ENCODE peak calls at places on chromosomes 4 and X, in five cellular contexts. One of them, this sample, is unnamed.

GRCh38 chr4:177191586-177191985 is 118.1 kb upstream of the NEIL3 start:
- DNase-seq in Caco-2: no peak
- DNase-seq in IMR-90: no peak
- DNase-seq in cardiac muscle cell: no peak
- DNase-seq in H1: no peak
- DNase-seq in this sample: no peak

GRCh38 chrX:3706481-3706880 is 7.0 kb downstream of the PRKX start:
- DNase-seq in H1: no peak
- DNase-seq in cardiac muscle cell: no peak
- DNase-seq in IMR-90: no peak
- DNase-seq in Caco-2: no peak
- DNase-seq in this sample: no peak

GRCh38 chr4:6010789-6011188 is 7.4 kb downstream of the C4orf50 start:
- DNase-seq in H1: no peak
- DNase-seq in Caco-2: no peak
- DNase-seq in IMR-90: no peak
- DNase-seq in cardiac muscle cell: no peak
- DNase-seq in this sample: no peak

GRCh38 chr4:165766018-165766417 is 107.0 kb upstream of the TLL1 start:
- DNase-seq in H1: no peak
- DNase-seq in cardiac muscle cell: peak; percentile 25
- DNase-seq in Caco-2: no peak
- DNase-seq in IMR-90: no peak
- DNase-seq in this sample: no peak

GRCh38 chrX:54934890-54935289 is 14.3 kb downstream of the TRO start:
- DNase-seq in Caco-2: no peak
- DNase-seq in cardiac muscle cell: no peak
- DNase-seq in IMR-90: no peak
- DNase-seq in H1: no peak
- DNase-seq in this sample: no peak

GRCh38 chr4:156377036-156377700 is 423.5 kb upstream of the CTSO start:
- DNase-seq in cardiac muscle cell: peak; percentile 66
- DNase-seq in H1: no peak
- DNase-seq in IMR-90: peak; percentile 64
- DNase-seq in Caco-2: no peak
- DNase-seq in this sample: no peak

GRCh38 chrX:11757729-11758399 is at the start of gene MSL3:
- DNase-seq in Caco-2: peak; percentile 38
- DNase-seq in cardiac muscle cell: peak; percentile 78
- DNase-seq in H1: peak; percentile 57
- DNase-seq in IMR-90: peak; percentile 61
- DNase-seq in this sample: peak; percentile 51

GRCh38 chr4:89329280-89329679 is 21.7 kb upstream of the GPRIN3 start:
- DNase-seq in cardiac muscle cell: no peak
- DNase-seq in Caco-2: no peak
- DNase-seq in IMR-90: no peak
- DNase-seq in H1: no peak
- DNase-seq in this sample: peak; percentile 75

GRCh38 chr4:53573696-53574095 is 17.6 kb downstream of the LNX1 start:
- DNase-seq in cardiac muscle cell: peak; percentile 14
- DNase-seq in IMR-90: peak; percentile 48
- DNase-seq in Caco-2: no peak
- DNase-seq in H1: no peak
- DNase-seq in this sample: no peak

GRCh38 chr4:57077550-57078311 is 32.5 kb downstream of the IGFBP7 start:
- DNase-seq in Caco-2: no peak
- DNase-seq in H1: no peak
- DNase-seq in IMR-90: peak; percentile 79
- DNase-seq in cardiac muscle cell: peak; percentile 83
- DNase-seq in this sample: no peak

GRCh38 chr4:145044341-145044740 is 53.7 kb downstream of the ANAPC10 start:
- DNase-seq in IMR-90: peak; percentile 55
- DNase-seq in cardiac muscle cell: no peak
- DNase-seq in H1: no peak
- DNase-seq in Caco-2: no peak
- DNase-seq in this sample: no peak

GRCh38 chr4:109465065-109465464 is 31.4 kb downstream of the SEC24B start:
- DNase-seq in H1: no peak
- DNase-seq in Caco-2: no peak
- DNase-seq in cardiac muscle cell: peak; percentile 43
- DNase-seq in IMR-90: no peak
- DNase-seq in this sample: no peak

GRCh38 chr4:55318541-55319129 is 27.4 kb upstream of the SRD5A3 start:
- DNase-seq in IMR-90: no peak
- DNase-seq in H1: no peak
- DNase-seq in cardiac muscle cell: no peak
- DNase-seq in Caco-2: no peak
- DNase-seq in this sample: no peak

GRCh38 chr4:4327652-4328121 is 37.6 kb downstream of the ZBTB49 start:
- DNase-seq in IMR-90: no peak
- DNase-seq in cardiac muscle cell: peak; percentile 73
- DNase-seq in H1: peak; percentile 86
- DNase-seq in Caco-2: no peak
- DNase-seq in this sample: no peak

GRCh38 chr4:47824844-47825243 is 13.0 kb downstream of the CORIN start:
- DNase-seq in H1: no peak
- DNase-seq in cardiac muscle cell: no peak
- DNase-seq in Caco-2: no peak
- DNase-seq in IMR-90: no peak
- DNase-seq in this sample: no peak

GRCh38 chr4:8754634-8755589 is 116.7 kb downstream of the HMX1 start:
- DNase-seq in H1: no peak
- DNase-seq in IMR-90: no peak
- DNase-seq in cardiac muscle cell: no peak
- DNase-seq in Caco-2: peak; percentile 27
- DNase-seq in this sample: no peak

GRCh38 chrX:125953769-125954168 is 212.3 kb downstream of the DCAF12L2 start:
- DNase-seq in IMR-90: no peak
- DNase-seq in cardiac muscle cell: no peak
- DNase-seq in Caco-2: no peak
- DNase-seq in H1: no peak
- DNase-seq in this sample: no peak

GRCh38 chr4:73853246-73853704 is at the start of gene PF4V1:
- DNase-seq in Caco-2: no peak
- DNase-seq in H1: peak; percentile 55
- DNase-seq in IMR-90: no peak
- DNase-seq in cardiac muscle cell: peak; percentile 50
- DNase-seq in this sample: no peak

GRCh38 chr4:145619639-145619996 is 433 bp downstream of the MMAA start:
- DNase-seq in IMR-90: peak; percentile 57
- DNase-seq in cardiac muscle cell: peak; percentile 53
- DNase-seq in Caco-2: peak; percentile 72
- DNase-seq in H1: no peak
- DNase-seq in this sample: no peak

GRCh38 chr4:6987566-6987920 is 55.6 kb upstream of the TADA2B start:
- DNase-seq in cardiac muscle cell: no peak
- DNase-seq in Caco-2: no peak
- DNase-seq in IMR-90: peak; percentile 37
- DNase-seq in H1: no peak
- DNase-seq in this sample: peak; percentile 39

GRCh38 chrX:154135458-154136229 is 8.4 kb upstream of the OPN1LW start:
- DNase-seq in cardiac muscle cell: no peak
- DNase-seq in H1: no peak
- DNase-seq in Caco-2: no peak
- DNase-seq in IMR-90: no peak
- DNase-seq in this sample: no peak

DNA sequence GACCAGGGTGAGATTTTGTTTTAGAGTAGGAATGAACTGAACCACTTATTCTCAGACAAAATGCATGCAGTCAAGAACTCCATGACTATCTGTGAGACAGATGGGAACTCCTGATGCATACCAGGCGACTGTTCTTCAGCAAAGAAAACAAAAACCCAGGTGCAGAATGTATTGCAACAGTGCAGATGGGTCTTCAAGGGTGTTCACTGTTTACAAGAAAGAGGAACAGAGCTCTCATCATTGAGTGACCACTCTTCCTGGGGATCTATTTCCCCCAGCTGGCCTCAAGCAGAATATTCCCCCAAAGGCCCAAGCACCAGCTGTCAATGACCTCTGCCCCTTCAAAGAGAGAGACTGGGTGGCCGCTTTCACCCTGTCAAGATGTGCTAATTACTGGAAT is 39.7 kb upstream of the BMP3 start:
- DNase-seq in IMR-90: no peak
- DNase-seq in Caco-2: no peak
- DNase-seq in H1: no peak
- DNase-seq in cardiac muscle cell: no peak
- DNase-seq in this sample: no peak
- H3K9me3 ChIP-seq in IMR-90: no peaks in the 10 kb centered on the region
- H3K9me3 ChIP-seq in Caco-2: no peaks in the 10 kb centered on the region
- H3K9me3 ChIP-seq in H1: no peaks in the 10 kb centered on the region
- H3K9me3 ChIP-seq in cardiac muscle cell: no peaks in the 10 kb centered on the region
- H3K9me3 ChIP-seq in this sample: no peaks in the 10 kb centered on the region

DNA sequence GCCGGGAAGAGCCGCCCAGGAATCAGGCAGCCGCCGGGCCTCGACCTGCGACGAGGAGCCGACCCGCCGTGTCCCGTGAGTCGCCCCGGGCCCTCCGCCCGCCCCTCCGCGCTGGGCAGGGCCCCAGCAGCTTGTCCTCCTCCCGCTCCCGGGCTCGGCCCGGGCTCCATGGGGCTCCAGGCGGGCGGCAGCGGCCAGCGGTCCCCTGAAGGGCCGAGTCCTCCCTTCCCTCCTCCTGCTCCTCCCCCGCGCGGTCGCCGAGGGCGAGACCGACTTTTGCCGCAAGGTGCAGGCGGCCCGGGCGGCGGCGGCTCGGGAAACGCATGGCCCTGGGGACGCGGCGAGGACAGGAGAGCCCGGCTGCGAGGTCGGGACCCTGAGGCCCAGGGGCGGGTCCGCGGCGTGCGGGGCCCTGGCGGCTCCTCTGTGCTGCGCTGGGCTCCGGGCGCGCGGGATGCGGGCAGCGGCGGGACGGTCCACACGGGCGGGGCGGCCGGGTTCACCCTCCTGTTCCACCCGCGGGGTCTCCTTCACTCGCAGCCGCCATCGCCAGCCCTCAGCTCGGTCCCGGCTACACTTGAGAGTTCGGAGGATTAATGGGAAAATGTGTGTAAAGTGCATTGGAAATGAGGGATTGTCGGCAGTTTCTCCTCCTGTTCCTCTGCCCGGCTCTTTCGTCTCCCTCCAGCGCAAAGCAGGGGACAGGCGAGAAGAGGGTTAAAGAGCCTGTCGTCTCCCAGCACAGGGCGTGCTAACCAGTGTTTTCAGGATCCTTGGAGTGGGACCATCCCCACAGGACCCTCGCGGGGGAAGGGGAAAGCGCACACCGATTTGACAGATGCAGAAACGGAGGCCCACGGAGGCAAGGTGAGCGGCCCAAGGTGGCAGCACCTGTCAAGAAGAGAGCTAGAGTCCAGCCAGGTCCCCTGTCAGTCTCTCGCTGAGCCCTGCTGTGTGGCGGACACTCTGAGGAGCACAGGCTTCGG is 16.6 kb upstream of the ZNF718 start:
- DNase-seq in cardiac muscle cell: no peak
- DNase-seq in H1: peak; percentile 60
- DNase-seq in Caco-2: no peak
- DNase-seq in IMR-90: no peak
- DNase-seq in this sample: no peak
- H3K9me3 ChIP-seq in cardiac muscle cell: no peaks in the 10 kb centered on the region
- H3K9me3 ChIP-seq in H1: peaks cover 5% of the 10 kb centered on the region
- H3K9me3 ChIP-seq in Caco-2: no peaks in the 10 kb centered on the region
- H3K9me3 ChIP-seq in IMR-90: peaks cover 50% of the 10 kb centered on the region
- H3K9me3 ChIP-seq in this sample: no peaks in the 10 kb centered on the region

GRCh38 chr4:182801626-182802025 is 115.6 kb downstream of the DCTD start:
- DNase-seq in H1: no peak
- DNase-seq in Caco-2: no peak
- DNase-seq in cardiac muscle cell: no peak
- DNase-seq in IMR-90: no peak
- DNase-seq in this sample: no peak

GRCh38 chr4:182800216-182800515 is 117.0 kb downstream of the DCTD start:
- DNase-seq in H1: no peak
- DNase-seq in Caco-2: no peak
- DNase-seq in cardiac muscle cell: no peak
- DNase-seq in IMR-90: no peak
- DNase-seq in this sample: no peak

GRCh38 chr4:182799515-182800215 is 117.5 kb downstream of the DCTD start:
- DNase-seq in IMR-90: no peak
- DNase-seq in H1: no peak
- DNase-seq in Caco-2: no peak
- DNase-seq in cardiac muscle cell: no peak
- DNase-seq in this sample: no peak

DNA sequence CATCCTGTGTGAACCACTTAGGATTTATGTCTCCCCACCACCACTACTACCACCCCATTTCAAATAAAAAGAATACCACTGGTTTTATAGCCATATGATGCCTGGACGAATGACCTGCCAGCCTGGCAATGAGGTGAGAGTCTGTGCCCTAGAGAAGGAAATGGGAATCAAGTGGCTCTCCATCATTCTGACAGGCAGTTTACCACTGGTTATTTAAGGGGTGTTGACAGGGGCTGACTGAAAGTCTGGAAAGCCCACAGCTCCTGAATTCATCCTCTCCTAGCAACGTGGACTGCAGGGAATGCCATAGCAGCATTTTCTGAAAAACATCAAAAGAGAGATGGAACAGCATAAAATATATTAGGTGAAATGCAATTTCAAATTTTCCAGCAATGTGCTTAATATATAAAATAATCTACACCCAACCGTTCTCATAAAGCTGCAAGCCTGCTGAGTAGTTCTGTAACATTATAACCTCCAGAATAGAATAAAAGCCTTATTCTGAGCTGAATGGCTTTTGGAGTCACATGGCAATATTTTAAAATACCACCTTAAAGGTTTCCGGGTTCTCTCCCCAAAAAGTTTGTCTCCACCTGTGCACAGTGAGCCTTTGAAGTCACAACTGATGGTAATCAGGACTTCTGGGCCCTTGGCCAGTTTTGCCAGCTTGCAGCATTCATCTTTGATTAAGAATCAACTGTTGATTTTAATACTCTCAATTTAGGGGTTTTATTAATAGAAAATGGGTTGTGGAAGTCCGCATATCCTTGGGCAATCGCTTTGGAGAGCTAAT is 121.5 kb downstream of the DCTD start:
- DNase-seq in H1: no peak
- DNase-seq in IMR-90: no peak
- DNase-seq in Caco-2: no peak
- DNase-seq in cardiac muscle cell: no peak
- DNase-seq in this sample: no peak
- H3K9me3 ChIP-seq in H1: no peaks in the 10 kb centered on the region
- H3K9me3 ChIP-seq in IMR-90: peaks cover 3% of the 10 kb centered on the region
- H3K9me3 ChIP-seq in Caco-2: no peaks in the 10 kb centered on the region
- H3K9me3 ChIP-seq in cardiac muscle cell: no peaks in the 10 kb centered on the region
- H3K9me3 ChIP-seq in this sample: no peaks in the 10 kb centered on the region

DNA sequence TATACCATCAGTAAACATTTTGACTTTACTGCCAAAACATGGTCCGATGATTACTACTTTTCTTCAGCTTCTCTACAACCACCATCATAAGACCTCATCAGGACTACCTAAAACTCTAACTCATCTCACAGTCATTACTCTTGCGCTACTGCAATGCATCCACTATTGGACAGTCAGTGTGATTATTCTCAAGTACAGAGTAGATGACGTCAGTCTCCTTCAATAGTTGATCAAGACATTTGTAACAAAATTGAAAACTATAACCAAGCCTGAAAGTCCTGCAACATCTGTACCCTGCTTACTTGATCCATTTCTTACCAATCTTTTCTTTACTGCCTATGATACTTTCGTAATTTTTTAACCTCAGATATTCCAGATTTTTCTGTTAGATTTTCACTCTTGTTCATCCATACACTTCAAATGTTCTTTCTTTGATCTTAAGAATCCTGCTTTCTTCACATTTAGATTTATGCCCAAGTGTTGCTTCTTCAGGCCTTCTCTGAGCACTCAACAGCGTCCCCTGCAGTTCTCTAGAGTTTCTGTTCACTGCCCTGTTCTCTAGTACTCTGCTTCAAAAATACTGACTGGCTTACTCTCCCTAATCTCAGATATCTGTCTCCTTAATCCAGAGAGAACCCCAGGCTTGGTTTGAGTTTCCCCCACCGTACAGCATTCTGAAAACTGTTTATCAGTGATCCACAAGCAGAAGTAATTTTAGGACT is 1517.6 kb downstream of the STIM2 start:
- DNase-seq in IMR-90: no peak
- DNase-seq in cardiac muscle cell: no peak
- DNase-seq in Caco-2: no peak
- DNase-seq in H1: no peak
- DNase-seq in this sample: no peak
- H3K9me3 ChIP-seq in IMR-90: no peaks in the 10 kb centered on the region
- H3K9me3 ChIP-seq in cardiac muscle cell: no peaks in the 10 kb centered on the region
- H3K9me3 ChIP-seq in Caco-2: no peaks in the 10 kb centered on the region
- H3K9me3 ChIP-seq in H1: no peaks in the 10 kb centered on the region
- H3K9me3 ChIP-seq in this sample: no peaks in the 10 kb centered on the region